ENCODE peak calls at places on chromosomes 1 and 21, in seven cellular contexts. O, Q, P, T, W, V and N are unnamed samples.

GRCh38 chr21:31650930-31651329 is 8.6 kb upstream of the SOD1 start:
- DNase-seq in W (no peak), T (no peak), Q (no peak), V (no peak), P (no peak), O (no peak), N (no peak)

GRCh38 chr1:207321790-207322530 is 482 bp downstream of the CD55 start:
- DNase-seq in O (no peak), P (no peak), T (peak; percentile 4), Q (peak; percentile 14), V (peak; percentile 13), W (no peak), N (peak; percentile 28)

GRCh38 chr1:55245781-55246180 is 30.6 kb upstream of the USP24 start:
- DNase-seq in O (no peak), V (peak; percentile 90), T (no peak), Q (peak; percentile 49), P (no peak), W (no peak), N (no peak)

GRCh38 chr1:163240705-163241104 is 38.0 kb upstream of the RGS5 start:
- DNase-seq in O (no peak), T (no peak), Q (no peak), V (peak; percentile 7), P (no peak), W (no peak), N (no peak)

GRCh38 chr1:20956272-20956671 is 169.2 kb upstream of the HP1BP3 start:
- DNase-seq in T (no peak), W (no peak), O (no peak), P (no peak), V (no peak), Q (no peak), N (peak; percentile 14)

GRCh38 chr1:200923607-200924006 is 28.9 kb downstream of the INAVA start:
- DNase-seq in Q (no peak), P (no peak), W (no peak), O (peak; percentile 4), V (no peak), T (no peak), N (no peak)

GRCh38 chr1:180863158-180863775 is 49.4 kb upstream of the KIAA1614 start:
- DNase-seq in V (peak; percentile 51), Q (peak; percentile 67), T (peak; percentile 56), W (no peak), O (peak; percentile 68), P (no peak), N (peak; percentile 37)

GRCh38 chr1:886311-886710 is 37.4 kb upstream of the SAMD11 start:
- DNase-seq in T (no peak), V (no peak), O (no peak), P (no peak), W (no peak), Q (no peak), N (no peak)

GRCh38 chr1:29113407-29114117 is 10.1 kb downstream of the TMEM200B start:
- DNase-seq in O (no peak), W (no peak), Q (no peak), P (no peak), T (no peak), V (no peak), N (no peak)

GRCh38 chr1:45928486-45929205 is 125.2 kb downstream of the MAST2 start:
- DNase-seq in Q (peak; percentile 33), W (no peak), O (peak; percentile 27), T (no peak), P (no peak), V (no peak), N (peak; percentile 45)

GRCh38 chr21:41715649-41716321 is 51.1 kb downstream of the RIPK4 start:
- DNase-seq in V (peak; percentile 95), O (no peak), T (no peak), Q (no peak), P (no peak), W (no peak), N (peak; percentile 93)

GRCh38 chr1:115133440-115133839 is 44.1 kb upstream of the TSPAN2 start:
- DNase-seq in V (peak; percentile 27), W (no peak), P (no peak), T (no peak), O (peak; percentile 68), Q (peak; percentile 6), N (peak; percentile 60)

GRCh38 chr1:14095001-14095400 is 395.0 kb downstream of the PRDM2 start:
- DNase-seq in O (no peak), T (peak; percentile 3), P (peak; percentile 28), Q (no peak), V (no peak), W (no peak), N (peak; percentile 45)

GRCh38 chr1:33281554-33282303 is 25.4 kb downstream of the ZNF362 start:
- DNase-seq in P (no peak), T (no peak), Q (no peak), O (no peak), W (no peak), V (no peak), N (no peak)

GRCh38 chr1:58104960-58105359 is 441.6 kb downstream of the OMA1 start:
- DNase-seq in W (no peak), Q (no peak), P (no peak), V (no peak), O (no peak), T (no peak), N (no peak)

GRCh38 chr21:45982758-45983731 is 1.5 kb downstream of the COL6A1 start:
- DNase-seq in O (no peak), Q (no peak), V (no peak), W (peak; percentile 55), T (no peak), P (no peak), N (peak; percentile 22)

GRCh38 chr21:36654341-36654740 is 44.6 kb upstream of the SIM2 start:
- DNase-seq in W (no peak), T (no peak), V (no peak), P (no peak), Q (no peak), O (no peak), N (no peak)

GRCh38 chr1:204421441-204421840 is 9.8 kb upstream of the PPP1R15B start:
- DNase-seq in V (no peak), O (no peak), P (no peak), W (no peak), T (no peak), Q (no peak), N (no peak)

GRCh38 chr1:212608956-212609700 is 567 bp downstream of the ATF3 start:
- DNase-seq in Q (peak; percentile 55), T (peak; percentile 72), O (no peak), P (peak; percentile 66), W (peak; percentile 85), V (peak; percentile 4), N (peak; percentile 75)

GRCh38 chr1:157403203-157403602 is 149.1 kb downstream of the FCRL5 start:
- DNase-seq in O (no peak), T (no peak), W (no peak), Q (peak; percentile 13), P (peak; percentile 78), V (no peak), N (peak; percentile 88)

GRCh38 chr1:15115542-15116330 is 37.8 kb upstream of the TMEM51 start:
- DNase-seq in Q (no peak), T (no peak), V (no peak), O (no peak), P (no peak), W (no peak), N (no peak)

GRCh38 chr1:18978706-18979105 is 22.2 kb upstream of the IFFO2 start:
- DNase-seq in P (no peak), T (no peak), V (no peak), Q (no peak), W (no peak), O (no peak), N (no peak)

DNA sequence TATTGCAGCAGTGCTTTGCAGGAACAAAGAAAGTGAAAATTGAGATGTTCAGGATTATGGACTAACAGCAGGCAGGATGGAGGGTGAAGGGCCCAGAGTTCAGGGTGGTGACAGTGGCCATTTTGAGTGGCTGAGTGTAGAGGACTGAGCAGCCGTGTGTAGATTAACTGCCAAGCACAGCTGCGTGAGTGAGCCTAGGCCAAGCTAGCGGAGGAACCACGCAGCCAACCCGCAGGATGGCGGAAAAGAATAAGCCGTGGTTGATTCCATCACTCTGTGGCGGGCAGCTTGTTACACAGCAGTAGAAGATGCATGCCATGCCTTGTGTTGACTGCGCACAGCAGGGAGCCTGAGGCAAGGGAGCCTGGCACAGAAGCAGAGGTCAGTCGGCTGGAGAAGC is 102.5 kb upstream of the KIF26B start:
- DNase-seq in V (no peak), P (no peak), Q (no peak), O (no peak), W (peak; percentile 50), T (no peak), N (no peak)
- H2AK5ac ChIP-seq in V (no peak overlapping the region), P (no peak overlapping the region), Q (no peak overlapping the region), O (no peak overlapping the region), W (peak overlapping the region; percentile 67), T (peak overlapping the region; percentile 53), N (peak overlapping the region; percentile 5)

GRCh38 chr1:9125325-9125724 is 3.6 kb downstream of the GPR157 start:
- DNase-seq in T (no peak), Q (no peak), W (no peak), P (no peak), V (no peak), O (no peak), N (no peak)
- H3K4me1 ChIP-seq in T (no peaks in the 10 kb centered on the region), Q (peaks cover 16% of the 10 kb centered on the region), W (no peaks in the 10 kb centered on the region), P (no peaks in the 10 kb centered on the region), V (peaks cover 8% of the 10 kb centered on the region), O (peaks cover 12% of the 10 kb centered on the region), N (no peaks in the 10 kb centered on the region)

GRCh38 chr1:3295846-3296245 is 158.6 kb upstream of the ARHGEF16 start:
- DNase-seq in O (no peak), Q (no peak), V (no peak), T (no peak), P (no peak), W (no peak), N (no peak)

GRCh38 chr1:3297756-3298155 is 156.7 kb upstream of the ARHGEF16 start:
- DNase-seq in Q (no peak), O (no peak), W (no peak), T (no peak), P (no peak), V (no peak), N (no peak)

GRCh38 chr1:3298197-3298596 is 156.3 kb upstream of the ARHGEF16 start:
- DNase-seq in P (no peak), T (no peak), O (no peak), Q (no peak), V (no peak), W (no peak), N (no peak)

GRCh38 chr1:3296326-3296725 is 158.1 kb upstream of the ARHGEF16 start:
- DNase-seq in V (no peak), W (no peak), P (no peak), O (no peak), T (no peak), Q (no peak), N (no peak)

DNA sequence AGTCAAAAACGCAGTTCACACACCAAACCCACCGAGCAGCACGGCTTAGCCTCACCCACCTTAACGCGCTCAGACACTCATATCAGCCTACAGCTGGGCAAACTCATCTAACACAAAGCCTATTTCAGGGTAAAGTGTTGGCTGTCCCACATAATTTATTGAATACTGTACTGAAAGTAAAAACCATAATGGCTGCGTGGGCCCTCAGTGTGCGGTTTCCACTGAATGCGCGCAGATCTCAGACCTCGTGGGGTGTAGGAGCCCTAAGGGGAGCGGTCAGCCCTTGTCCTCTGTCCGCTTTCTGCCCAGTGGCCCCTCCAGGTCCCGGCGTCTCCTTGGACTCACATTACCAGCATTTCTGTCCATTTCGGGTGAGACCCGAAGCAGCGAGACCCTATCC is 157.6 kb upstream of the ARHGEF16 start:
- DNase-seq in W (no peak), O (no peak), V (no peak), T (no peak), P (no peak), Q (no peak), N (no peak)
- H3K18ac ChIP-seq in W (no peak overlapping the region), O (no peak overlapping the region), V (no peak overlapping the region), T (no peak overlapping the region), P (no peak overlapping the region), Q (no peak overlapping the region), N (no peak overlapping the region)

GRCh38 chr1:198214924-198215323 is 58.1 kb downstream of the NEK7 start:
- DNase-seq in V (no peak), P (no peak), T (no peak), W (no peak), Q (no peak), O (no peak), N (no peak)

GRCh38 chr1:198220428-198220827 is 63.6 kb downstream of the NEK7 start:
- DNase-seq in Q (no peak), O (peak; percentile 87), V (no peak), W (no peak), T (no peak), P (no peak), N (no peak)
- H2AK5ac ChIP-seq in Q (no peak overlapping the region), O (no peak overlapping the region), V (no peak overlapping the region), W (no peak overlapping the region), T (no peak overlapping the region), P (no peak overlapping the region), N (no peak overlapping the region)